ENCODE peak calls at places on chromosomes 13 and 19, in ten cellular contexts. F, K, B, X, D, R, I, N, O and Z are unnamed samples.

GRCh38 chr13:29569253-29570057 is 26.0 kb downstream of the SLC7A1 start:
- DNase-seq in I (peak; percentile 71), O (no peak), F (peak; percentile 49), R (no peak), K (no peak), B (no peak), N (peak; percentile 43), X (no peak), D (peak; percentile 70), Z (no peak)

GRCh38 chr19:19067276-19068072 is 3.7 kb downstream of the SLC25A42 start:
- DNase-seq in K (no peak), N (no peak), R (no peak), D (no peak), F (no peak), O (no peak), I (no peak), X (no peak), B (no peak), Z (no peak)

GRCh38 chr19:55113570-55114039 is 3.8 kb downstream of the PPP1R12C start:
- DNase-seq in R (peak; percentile 90), D (peak; percentile 77), K (peak; percentile 85), O (no peak), X (no peak), B (peak; percentile 85), N (peak; percentile 81), F (peak; percentile 83), I (peak; percentile 77), Z (peak; percentile 70)

GRCh38 chr13:24671367-24672117 is 8.7 kb upstream of the ATP12A start:
- DNase-seq in K (peak; percentile 45), B (no peak), I (no peak), X (no peak), R (no peak), D (peak; percentile 13), F (peak; percentile 81), N (peak; percentile 50), O (peak; percentile 62), Z (no peak)

GRCh38 chr13:85148009-85148408 is 651.2 kb downstream of the SLITRK6 start:
- DNase-seq in D (no peak), X (no peak), I (no peak), K (no peak), R (no peak), B (no peak), F (peak; percentile 7), N (no peak), O (no peak), Z (no peak)

GRCh38 chr13:63075126-63075525 is 1659.5 kb upstream of the PCDH20 start:
- DNase-seq in I (no peak), R (no peak), D (no peak), X (no peak), O (no peak), K (no peak), F (no peak), N (no peak), B (no peak), Z (no peak)

GRCh38 chr19:42197375-42197817 is 20.1 kb downstream of the DEDD2 start:
- DNase-seq in O (peak; percentile 38), D (no peak), N (no peak), R (no peak), K (peak; percentile 78), B (no peak), X (no peak), I (no peak), F (no peak), Z (no peak)

GRCh38 chr13:35891486-35891885 is 239.7 kb downstream of the DCLK1 start:
- DNase-seq in N (no peak), R (no peak), K (no peak), X (no peak), I (no peak), B (no peak), O (no peak), D (no peak), F (no peak), Z (peak; percentile 24)

GRCh38 chr19:2276429-2276989 is 5.5 kb downstream of the PEAK3 start:
- DNase-seq in F (no peak), O (no peak), X (no peak), R (no peak), K (no peak), D (no peak), I (no peak), N (no peak), B (no peak), Z (no peak)

GRCh38 chr19:45306522-45307027 is 16.1 kb downstream of the CKM start:
- DNase-seq in O (no peak), F (no peak), K (no peak), R (no peak), N (no peak), X (no peak), D (no peak), B (no peak), I (no peak), Z (no peak)

GRCh38 chr13:40024578-40024952 is 369.1 kb downstream of the COG6 start:
- DNase-seq in R (no peak), F (no peak), X (no peak), K (no peak), I (no peak), B (no peak), D (no peak), N (no peak), O (no peak), Z (no peak)

GRCh38 chr19:1661995-1662394 is 9.6 kb upstream of the TCF3 start:
- DNase-seq in R (no peak), B (no peak), O (no peak), D (no peak), X (no peak), K (no peak), F (no peak), I (no peak), N (no peak), Z (no peak)

GRCh38 chr19:45179063-45179847 is 671 bp downstream of the BLOC1S3 start:
- DNase-seq in B (peak; percentile 44), R (no peak), O (peak; percentile 49), X (no peak), K (no peak), I (peak; percentile 44), N (peak; percentile 42), F (peak; percentile 45), D (no peak), Z (peak; percentile 45)

DNA sequence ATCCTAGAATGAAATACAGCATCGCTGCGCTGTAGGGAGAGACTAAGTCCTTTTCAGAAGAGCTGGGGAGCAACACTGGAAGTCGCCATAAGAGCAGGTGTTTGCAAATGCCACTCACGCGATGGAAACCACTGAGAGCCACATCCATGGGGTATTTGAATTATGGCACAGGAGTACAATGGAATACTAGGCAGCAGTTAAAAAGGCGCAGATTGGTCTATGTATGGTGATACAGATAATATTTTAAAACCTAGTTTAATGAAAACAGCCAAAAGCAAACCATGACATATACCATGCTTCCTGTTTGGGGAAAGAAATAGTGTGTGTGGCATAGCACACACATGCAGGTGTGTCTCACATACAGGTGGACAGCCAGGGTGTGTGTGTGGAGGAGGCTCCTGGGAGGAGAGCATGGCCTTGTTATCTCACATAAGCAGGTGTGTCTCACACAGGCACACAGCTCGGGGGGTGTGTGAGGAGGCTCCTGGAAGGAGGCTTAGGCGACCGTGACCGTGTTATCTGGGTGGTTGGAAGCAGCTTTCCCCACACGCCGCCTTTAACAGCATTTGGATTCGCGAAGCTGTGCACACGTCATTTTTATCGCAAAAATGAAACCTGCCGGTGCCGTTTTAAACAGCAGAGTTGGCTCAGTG is 33.6 kb downstream of the ADPRHL1 start:
- DNase-seq in R (no peak), F (no peak), O (no peak), I (no peak), X (no peak), N (no peak), B (no peak), D (no peak), K (no peak), Z (no peak)
- H3K27me3 ChIP-seq in R (no peaks in the 10 kb centered on the region), F (no peaks in the 10 kb centered on the region), O (peaks cover 30% of the 10 kb centered on the region), I (no peaks in the 10 kb centered on the region), X (no peaks in the 10 kb centered on the region), N (peaks cover 21% of the 10 kb centered on the region), B (no peaks in the 10 kb centered on the region), D (no peaks in the 10 kb centered on the region), K (no peaks in the 10 kb centered on the region), Z (no peaks in the 10 kb centered on the region)

GRCh38 chr19:29893606-29894284 is 48.3 kb upstream of the URI1 start:
- DNase-seq in O (no peak), X (no peak), F (no peak), D (no peak), N (no peak), B (no peak), R (no peak), K (no peak), I (no peak), Z (no peak)

DNA sequence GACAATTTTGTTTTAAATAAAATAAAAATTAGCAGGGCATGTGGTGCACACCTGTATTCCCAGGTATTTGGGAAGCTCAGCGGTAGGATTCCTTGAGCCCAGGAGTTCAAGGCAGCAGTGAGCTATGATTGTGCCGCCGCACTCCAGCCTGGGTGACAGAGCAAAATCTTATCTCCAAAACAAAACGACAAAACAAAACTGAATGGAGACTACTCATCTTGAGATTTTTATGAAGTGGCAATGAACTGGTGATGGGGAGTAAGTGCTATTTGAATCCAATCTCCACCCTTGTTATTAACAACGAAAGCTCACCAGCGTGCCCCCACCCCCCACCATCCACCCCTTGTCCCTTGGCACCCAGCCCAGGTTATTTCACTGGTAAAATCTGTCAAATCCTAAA is 45.2 kb upstream of the URI1 start:
- DNase-seq in F (no peak), N (no peak), O (no peak), B (no peak), D (no peak), I (no peak), K (no peak), R (no peak), X (no peak), Z (no peak)
- TF ChIP-seq CTCF in F (no peak), N (no peak), O (no peak), B (no peak), D (no peak), I (no peak), K (no peak), R (no peak), X (no peak), Z (no peak)

GRCh38 chr19:14985133-14985532 is 5.5 kb upstream of the SLC1A6 start:
- DNase-seq in D (no peak), F (no peak), I (no peak), N (no peak), K (no peak), X (no peak), R (no peak), B (no peak), O (no peak), Z (no peak)
- H3K27me3 ChIP-seq in D (no peaks in the 10 kb centered on the region), F (no peaks in the 10 kb centered on the region), I (peaks cover 4% of the 10 kb centered on the region), N (peaks cover 31% of the 10 kb centered on the region), K (no peaks in the 10 kb centered on the region), X (no peaks in the 10 kb centered on the region), R (no peaks in the 10 kb centered on the region), B (peaks cover 24% of the 10 kb centered on the region), O (no peaks in the 10 kb centered on the region), Z (peaks cover 7% of the 10 kb centered on the region)

DNA sequence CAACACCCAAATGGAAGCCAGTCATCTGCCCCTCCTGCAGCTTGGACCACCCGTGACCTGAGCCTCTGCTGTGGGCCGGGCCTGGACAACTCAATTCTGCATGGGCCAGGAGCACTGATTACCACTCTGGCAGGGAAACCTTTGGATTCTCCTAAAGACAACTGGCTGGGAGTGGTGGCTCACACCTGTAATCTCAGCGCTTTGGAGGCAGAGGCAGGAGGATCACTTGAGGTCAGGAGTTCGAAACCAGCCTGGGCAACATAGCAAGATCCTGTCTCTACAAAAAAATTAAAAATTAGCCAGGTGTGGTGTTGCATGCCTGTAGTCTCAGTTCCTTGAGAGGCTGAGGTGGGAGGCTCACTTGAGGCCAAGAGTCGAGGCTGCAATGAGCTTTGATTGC is 6.5 kb downstream of the EPS15L1 start:
- DNase-seq in R (no peak), D (no peak), I (no peak), F (no peak), O (no peak), B (no peak), X (no peak), K (no peak), N (no peak), Z (no peak)
- TF ChIP-seq CTCF in R (no peak), D (no peak), I (no peak), F (no peak), O (no peak), B (no peak), X (no peak), K (no peak), N (no peak), Z (no peak)

GRCh38 chr19:50835103-50835784 is 1.9 kb upstream of the KLK15 start:
- DNase-seq in I (no peak), D (no peak), X (no peak), F (peak; percentile 5), R (no peak), B (no peak), K (peak; percentile 40), O (no peak), N (peak; percentile 54), Z (no peak)
- H3K27me3 ChIP-seq in I (no peaks in the 10 kb centered on the region), D (no peaks in the 10 kb centered on the region), X (no peaks in the 10 kb centered on the region), F (no peaks in the 10 kb centered on the region), R (peaks cover 2% of the 10 kb centered on the region), B (peaks cover 6% of the 10 kb centered on the region), K (no peaks in the 10 kb centered on the region), O (peaks cover 18% of the 10 kb centered on the region), N (peaks cover 25% of the 10 kb centered on the region), Z (peaks cover 13% of the 10 kb centered on the region)